ENCODE peak calls at places on chromosomes 6 and 20, in eight cellular contexts. Q is H9, G is Caco-2, L is right lobe of liver, T is PC-9, P is Peyer's patch, K is IMR-90, H is neural progenitor cell. J is an unnamed sample.

GRCh38 chr6:160973311-160973710 is 18.3 kb upstream of the MAP3K4 start:
- DNase-seq in Q (no peak), H (no peak), T (no peak), G (no peak), L (no peak), P (no peak), K (peak; percentile 81), J (no peak)

GRCh38 chr6:32843321-32843978 is 397 bp downstream of the PSMB8 start:
- DNase-seq in G (no peak), Q (peak; percentile 47), H (no peak), T (no peak), P (no peak), K (no peak), L (no peak), J (no peak)

GRCh38 chr6:7078856-7079255 is 28.9 kb upstream of the RREB1 start:
- DNase-seq in G (no peak), Q (no peak), T (no peak), H (no peak), K (no peak), P (no peak), L (no peak), J (no peak)

GRCh38 chr20:57558614-57559285 is 2.2 kb upstream of the PCK1 start:
- DNase-seq in H (no peak), T (no peak), Q (no peak), K (no peak), P (no peak), L (no peak), G (no peak), J (no peak)

GRCh38 chr6:76790881-76791280 is 672.4 kb downstream of the HTR1B start:
- DNase-seq in G (no peak), Q (no peak), H (no peak), K (no peak), P (no peak), T (no peak), L (no peak), J (no peak)

GRCh38 chr6:28802417-28803336 is 121.1 kb downstream of the TRIM27 start:
- DNase-seq in T (peak; percentile 50), G (peak; percentile 63), Q (peak; percentile 63), P (no peak), L (no peak), H (no peak), K (peak; percentile 65), J (no peak)

GRCh38 chr20:53146201-53146891 is 174.2 kb downstream of the TSHZ2 start:
- DNase-seq in P (no peak), H (no peak), G (no peak), K (no peak), L (no peak), Q (no peak), T (no peak), J (no peak)

GRCh38 chr6:14275493-14275851 is 157.9 kb downstream of the CD83 start:
- DNase-seq in P (no peak), Q (peak; percentile 43), H (no peak), L (no peak), G (no peak), K (peak; percentile 37), T (no peak), J (no peak)

GRCh38 chr6:30219244-30219643 is 6.0 kb upstream of the TRIM26 start:
- DNase-seq in T (peak; percentile 63), Q (peak; percentile 61), K (peak; percentile 44), P (peak; percentile 60), H (peak; percentile 66), G (peak; percentile 57), L (no peak), J (no peak)

GRCh38 chr20:50070361-50070760 is 42.6 kb downstream of the UBE2V1 start:
- DNase-seq in Q (no peak), T (no peak), P (no peak), G (peak; percentile 64), K (no peak), L (no peak), H (no peak), J (no peak)

GRCh38 chr6:147035891-147036290 is 168.3 kb upstream of the STXBP5 start:
- DNase-seq in K (peak; percentile 6), L (no peak), G (no peak), Q (no peak), H (no peak), P (no peak), T (no peak), J (no peak)

GRCh38 chr6:129175066-129175465 is 292.1 kb downstream of the LAMA2 start:
- DNase-seq in K (no peak), G (no peak), H (no peak), Q (no peak), L (no peak), P (no peak), T (no peak), J (no peak)

GRCh38 chr20:39596554-39596953 is 634.4 kb downstream of the DHX35 start:
- DNase-seq in L (no peak), G (no peak), T (no peak), K (no peak), Q (no peak), H (no peak), P (no peak), J (no peak)

GRCh38 chr20:10157539-10157938 is 61.1 kb upstream of the SNAP25 start:
- DNase-seq in L (no peak), G (no peak), H (no peak), K (no peak), T (no peak), P (no peak), Q (no peak), J (no peak)

GRCh38 chr6:114361036-114361435 is 18.2 kb upstream of the HS3ST5 start:
- DNase-seq in H (no peak), K (no peak), T (no peak), L (no peak), P (no peak), Q (no peak), G (no peak), J (no peak)

GRCh38 chr20:17848249-17848648 is 120.3 kb downstream of the SNX5 start:
- DNase-seq in T (no peak), P (no peak), G (no peak), Q (no peak), L (no peak), H (no peak), K (no peak), J (no peak)

GRCh38 chr6:16206595-16207037 is 31.8 kb upstream of the GMPR start:
- DNase-seq in L (no peak), G (peak; percentile 72), H (peak; percentile 67), K (peak; percentile 87), T (peak; percentile 52), Q (peak; percentile 65), P (peak; percentile 51), J (no peak)

GRCh38 chr6:157143171-157143884 is 180.0 kb downstream of the TMEM242 start:
- DNase-seq in H (peak; percentile 41), Q (no peak), L (no peak), G (no peak), P (no peak), T (no peak), K (peak; percentile 98), J (no peak)

GRCh38 chr6:2818593-2818992 is 23.1 kb downstream of the SERPINB1 start:
- DNase-seq in L (no peak), P (no peak), Q (no peak), K (peak; percentile 66), T (peak; percentile 67), H (no peak), G (no peak), J (no peak)

GRCh38 chr6:36625161-36625919 is 31.2 kb downstream of the SRSF3 start:
- DNase-seq in G (no peak), P (no peak), L (peak; percentile 2), K (peak; percentile 79), Q (no peak), T (no peak), H (peak; percentile 1), J (peak; percentile 0)

GRCh38 chr6:73394577-73395354 is at the start of gene DDX43:
- DNase-seq in K (no peak), Q (peak; percentile 65), G (no peak), P (peak; percentile 43), H (no peak), T (peak; percentile 73), L (no peak), J (peak; percentile 87)

GRCh38 chr6:111256646-111257045 is 169.3 kb downstream of the SLC16A10 start:
- DNase-seq in T (no peak), Q (no peak), K (no peak), P (no peak), G (no peak), L (no peak), H (no peak), J (no peak)
- TF ChIP-seq CTCF in T (peak; percentile 48), Q (no peak), K (peak; percentile 33), P (no peak), G (peak; percentile 36), L (peak; percentile 4), H (peak; percentile 18), J (no peak)

DNA sequence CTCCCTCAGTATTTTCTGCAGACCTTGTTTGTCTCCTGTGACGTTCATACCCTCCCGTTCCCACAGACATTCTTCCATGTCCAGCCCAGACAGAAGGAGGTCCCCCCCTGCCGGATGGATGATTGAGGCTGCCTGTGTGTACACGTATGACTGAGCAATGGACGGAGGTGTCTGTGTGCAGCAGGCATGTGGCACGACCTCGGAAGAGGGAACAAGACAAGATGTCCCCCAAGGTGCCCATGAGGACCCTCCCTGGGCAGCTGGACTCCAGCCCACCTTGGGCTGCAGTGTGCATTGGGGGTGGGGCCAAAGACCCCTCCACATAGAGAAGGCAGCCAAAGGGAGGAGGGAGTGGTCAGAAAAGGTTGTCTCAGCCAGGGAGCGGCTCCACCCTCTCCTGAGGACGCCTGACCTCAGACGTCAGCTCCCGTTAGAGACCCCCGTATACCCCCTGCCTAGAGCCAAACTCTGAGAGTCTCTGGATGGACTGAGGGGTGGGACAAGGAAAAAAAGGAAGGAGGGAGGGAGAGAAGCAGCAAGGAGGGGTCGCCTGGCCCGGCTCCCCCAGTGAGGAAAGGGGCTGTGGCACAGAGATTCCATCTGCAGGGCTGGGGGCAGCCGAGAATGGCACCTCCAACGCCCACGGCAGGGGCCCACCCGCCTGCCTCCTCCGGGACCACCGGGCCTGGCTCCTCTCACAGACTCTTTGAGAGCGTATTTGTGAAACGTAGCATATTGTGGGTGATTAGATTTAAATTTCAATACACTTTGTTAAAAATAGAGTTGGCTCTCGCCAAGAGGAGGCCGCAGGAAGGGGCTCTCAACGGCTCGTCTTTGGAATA is 92.9 kb upstream of the BHLHE23 start:
- DNase-seq in G (no peak), Q (peak; percentile 18), L (peak; percentile 37), T (no peak), K (no peak), P (no peak), H (no peak), J (peak; percentile 43)
- H3K27me3 ChIP-seq in G (peaks cover 4% of the 10 kb centered on the region), Q (peaks cover 22% of the 10 kb centered on the region), L (no peaks in the 10 kb centered on the region), T (peaks cover 68% of the 10 kb centered on the region), K (peaks cover 28% of the 10 kb centered on the region), P (no peaks in the 10 kb centered on the region), H (peaks cover 76% of the 10 kb centered on the region), J (peaks cover 24% of the 10 kb centered on the region)

GRCh38 chr20:33181482-33182093 is 13.6 kb downstream of the BPIFA2 start:
- DNase-seq in Q (peak; percentile 60), L (no peak), H (no peak), K (no peak), P (no peak), T (no peak), G (peak; percentile 46), J (no peak)
- TF ChIP-seq CTCF in Q (peak; percentile 67), L (no peak), H (peak; percentile 27), K (no peak), P (no peak), T (no peak), G (peak; percentile 9), J (no peak)

DNA sequence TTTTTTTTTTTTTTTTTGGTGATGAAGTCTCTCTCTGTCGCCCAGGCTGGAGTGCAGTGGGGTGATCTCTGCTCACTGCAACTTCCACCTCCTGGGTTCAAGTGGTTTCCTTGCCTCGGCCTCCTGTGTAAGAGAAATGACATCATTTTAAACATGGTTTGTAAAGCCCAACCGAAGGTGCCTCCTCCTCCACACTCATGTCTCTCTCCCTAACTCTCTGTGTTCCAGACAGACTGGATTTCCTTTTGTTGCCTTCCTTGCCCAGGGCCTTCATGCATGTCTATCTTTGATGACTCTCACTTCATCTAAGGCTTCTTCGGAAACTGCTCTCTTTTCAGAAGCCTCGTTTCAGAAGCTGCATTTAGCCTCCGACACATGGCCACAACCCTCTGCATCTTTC is 147.2 kb downstream of the CDH26 start:
- DNase-seq in T (no peak), K (no peak), Q (no peak), G (no peak), L (no peak), P (no peak), H (no peak), J (no peak)
- H3K27me3 ChIP-seq in T (peaks cover 75% of the 10 kb centered on the region), K (no peaks in the 10 kb centered on the region), Q (peaks cover 17% of the 10 kb centered on the region), G (no peaks in the 10 kb centered on the region), L (no peaks in the 10 kb centered on the region), P (no peaks in the 10 kb centered on the region), H (no peaks in the 10 kb centered on the region), J (no peaks in the 10 kb centered on the region)

J was measured in upper lobe of right lung.